ENCODE peak calls at places on chromosomes 11 and 22, in six cellular contexts. G is cardiac fibroblast; N is T-helper 17 cell; K is stimulated activated CD4-positive, alpha-beta T cell treated with anti-CD3 and anti-CD28 coated beads, TNF-alpha, amount 100 ng/mL, for 48 hours; X is NCI-H1436 treated with DMSO at 0.1 percent for 48 hours; Y is activated naive CD4-positive, alpha-beta T cell. Q is an unnamed sample.

GRCh38 chr11:57978686-57979531 is 44.8 kb upstream of the OR9Q1 start:
- DNase-seq in N (no peak), G (no peak), X (no peak), K (no peak), Y (no peak), Q (no peak)

GRCh38 chr22:39725351-39726035 is 154.9 kb downstream of the CACNA1I start:
- DNase-seq in N (no peak), K (no peak), Y (no peak), X (no peak), G (no peak), Q (no peak)

GRCh38 chr11:120211522-120212258 is 858 bp downstream of the OAF start:
- DNase-seq in Y (no peak), N (no peak), G (no peak), K (no peak), X (no peak), Q (no peak)

GRCh38 chr11:44592125-44592643 is 26.7 kb downstream of the CD82 start:
- DNase-seq in Y (no peak), K (no peak), G (peak), X (no peak), N (no peak), Q (peak)

GRCh38 chr11:121035823-121036222 is 11.9 kb downstream of the TBCEL start:
- DNase-seq in K (no peak), N (no peak), X (no peak), G (no peak), Y (no peak), Q (peak)

GRCh38 chr11:2317354-2318050 is 15.7 kb downstream of the TSPAN32 start:
- DNase-seq in G (no peak), K (no peak), Y (no peak), N (no peak), X (no peak), Q (no peak)

GRCh38 chr11:108206969-108207682 is 15.3 kb downstream of the NPAT start:
- DNase-seq in G (no peak), K (no peak), X (no peak), Y (no peak), N (no peak), Q (no peak)

GRCh38 chr22:23197836-23198235 is 17.5 kb downstream of the BCR start:
- DNase-seq in Y (no peak), G (no peak), K (no peak), N (no peak), X (no peak), Q (no peak)

GRCh38 chr11:123425367-123425766 is 4.7 kb upstream of the GRAMD1B start:
- DNase-seq in Y (no peak), X (no peak), K (no peak), N (no peak), G (no peak), Q (no peak)

GRCh38 chr11:8812438-8812837 is 98.6 kb upstream of the AKIP1 start:
- DNase-seq in X (no peak), Y (no peak), N (no peak), K (no peak), G (peak), Q (peak)

Q was measured in fibroblast of pulmonary artery.